ENCODE peak calls at places on chromosomes 16 and 17, in eight cellular contexts. One of them, this sample, is unnamed.

GRCh38 chr17:66450008-66450856 is 147.8 kb downstream of the PRKCA start:
- DNase-seq in fibroblast of pulmonary artery: no peak
- DNase-seq in mesothelial cell of epicardium: no peak
- DNase-seq in suprapubic skin: no peak
- DNase-seq in PC-3: no peak
- DNase-seq in K562: no peak
- DNase-seq in RWPE1: no peak
- DNase-seq in BE2C: no peak
- DNase-seq in this sample: no peak

GRCh38 chr17:51165680-51166197 is 472 bp upstream of the NME2 start:
- DNase-seq in mesothelial cell of epicardium: no peak
- DNase-seq in BE2C: peak; percentile 54
- DNase-seq in fibroblast of pulmonary artery: no peak
- DNase-seq in PC-3: no peak
- DNase-seq in K562: peak; percentile 42
- DNase-seq in RWPE1: peak; percentile 38
- DNase-seq in suprapubic skin: peak; percentile 73
- DNase-seq in this sample: no peak

GRCh38 chr16:46607529-46607928 is 13.7 kb downstream of the SHCBP1 start:
- DNase-seq in PC-3: peak; percentile 57
- DNase-seq in BE2C: no peak
- DNase-seq in suprapubic skin: no peak
- DNase-seq in fibroblast of pulmonary artery: peak; percentile 87
- DNase-seq in mesothelial cell of epicardium: no peak
- DNase-seq in RWPE1: peak; percentile 26
- DNase-seq in K562: peak; percentile 30
- DNase-seq in this sample: peak; percentile 83

GRCh38 chr17:74119960-74120359 is 83.5 kb upstream of the RPL38 start:
- DNase-seq in BE2C: no peak
- DNase-seq in fibroblast of pulmonary artery: no peak
- DNase-seq in RWPE1: no peak
- DNase-seq in PC-3: no peak
- DNase-seq in suprapubic skin: no peak
- DNase-seq in K562: no peak
- DNase-seq in mesothelial cell of epicardium: no peak
- DNase-seq in this sample: no peak

GRCh38 chr17:2171725-2172446 is 117.0 kb downstream of the HIC1 start:
- DNase-seq in mesothelial cell of epicardium: peak; percentile 45
- DNase-seq in K562: no peak
- DNase-seq in fibroblast of pulmonary artery: peak; percentile 98
- DNase-seq in RWPE1: no peak
- DNase-seq in suprapubic skin: no peak
- DNase-seq in BE2C: no peak
- DNase-seq in PC-3: peak; percentile 40
- DNase-seq in this sample: peak; percentile 60

GRCh38 chr17:76872221-76872873 is 4.1 kb downstream of the MGAT5B start:
- DNase-seq in PC-3: peak; percentile 98
- DNase-seq in suprapubic skin: no peak
- DNase-seq in K562: no peak
- DNase-seq in RWPE1: peak; percentile 96
- DNase-seq in fibroblast of pulmonary artery: peak; percentile 89
- DNase-seq in mesothelial cell of epicardium: no peak
- DNase-seq in BE2C: no peak
- DNase-seq in this sample: peak; percentile 93

GRCh38 chr16:88770459-88771293 is 14.3 kb downstream of the PIEZO1 start:
- DNase-seq in K562: peak; percentile 72
- DNase-seq in BE2C: peak; percentile 78
- DNase-seq in mesothelial cell of epicardium: no peak
- DNase-seq in RWPE1: peak; percentile 83
- DNase-seq in fibroblast of pulmonary artery: peak; percentile 56
- DNase-seq in suprapubic skin: no peak
- DNase-seq in PC-3: peak; percentile 61
- DNase-seq in this sample: peak; percentile 93

GRCh38 chr17:62725791-62726249 is 82.3 kb downstream of the MARCHF10 start:
- DNase-seq in fibroblast of pulmonary artery: peak; percentile 58
- DNase-seq in BE2C: no peak
- DNase-seq in RWPE1: no peak
- DNase-seq in mesothelial cell of epicardium: no peak
- DNase-seq in K562: no peak
- DNase-seq in suprapubic skin: no peak
- DNase-seq in PC-3: peak; percentile 87
- DNase-seq in this sample: peak; percentile 45

GRCh38 chr17:56098746-56099145 is 54.5 kb upstream of the ANKFN1 start:
- DNase-seq in suprapubic skin: no peak
- DNase-seq in mesothelial cell of epicardium: no peak
- DNase-seq in BE2C: no peak
- DNase-seq in RWPE1: no peak
- DNase-seq in PC-3: no peak
- DNase-seq in fibroblast of pulmonary artery: no peak
- DNase-seq in K562: no peak
- DNase-seq in this sample: no peak

GRCh38 chr17:56096026-56096807 is 57.1 kb upstream of the ANKFN1 start:
- DNase-seq in K562: no peak
- DNase-seq in RWPE1: no peak
- DNase-seq in BE2C: no peak
- DNase-seq in fibroblast of pulmonary artery: no peak
- DNase-seq in mesothelial cell of epicardium: no peak
- DNase-seq in PC-3: no peak
- DNase-seq in suprapubic skin: no peak
- DNase-seq in this sample: no peak

DNA sequence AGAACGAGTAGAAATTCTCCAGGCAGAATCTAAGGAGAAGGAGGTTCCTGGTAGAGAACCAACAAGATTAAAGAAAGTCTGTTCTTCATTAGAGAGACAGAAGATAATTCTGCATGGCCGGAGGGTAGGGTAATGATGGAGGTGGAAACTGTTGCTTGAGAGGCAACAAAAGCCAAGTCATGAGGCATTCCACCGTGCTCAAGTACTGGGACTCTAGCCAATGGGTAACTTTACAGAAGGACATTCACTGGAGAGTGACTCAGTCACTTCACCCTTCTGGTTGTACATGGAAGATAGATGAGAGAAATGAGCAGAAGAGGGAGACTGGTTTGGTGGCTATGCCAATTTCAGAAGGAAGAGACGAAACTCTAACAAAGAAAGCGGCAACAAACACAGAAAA is 53.6 kb upstream of the ANKFN1 start:
- DNase-seq in fibroblast of pulmonary artery: no peak
- DNase-seq in RWPE1: no peak
- DNase-seq in suprapubic skin: no peak
- DNase-seq in BE2C: no peak
- DNase-seq in mesothelial cell of epicardium: no peak
- DNase-seq in PC-3: no peak
- DNase-seq in K562: no peak
- DNase-seq in this sample: no peak
- TF ChIP-seq CTCF in fibroblast of pulmonary artery: no peak
- TF ChIP-seq CTCF in RWPE1: no peak
- TF ChIP-seq CTCF in suprapubic skin: no peak
- TF ChIP-seq CTCF in BE2C: no peak
- TF ChIP-seq CTCF in mesothelial cell of epicardium: no peak
- TF ChIP-seq CTCF in PC-3: no peak
- TF ChIP-seq CTCF in K562: no peak
- TF ChIP-seq CTCF in this sample: no peak

GRCh38 chr16:54813778-54814177 is 116.9 kb upstream of the IRX5 start:
- DNase-seq in K562: no peak
- DNase-seq in RWPE1: no peak
- DNase-seq in PC-3: no peak
- DNase-seq in mesothelial cell of epicardium: no peak
- DNase-seq in suprapubic skin: no peak
- DNase-seq in fibroblast of pulmonary artery: no peak
- DNase-seq in BE2C: no peak
- DNase-seq in this sample: no peak

GRCh38 chr16:54816471-54816870 is 114.2 kb upstream of the IRX5 start:
- DNase-seq in BE2C: no peak
- DNase-seq in fibroblast of pulmonary artery: no peak
- DNase-seq in suprapubic skin: no peak
- DNase-seq in K562: no peak
- DNase-seq in PC-3: no peak
- DNase-seq in RWPE1: no peak
- DNase-seq in mesothelial cell of epicardium: no peak
- DNase-seq in this sample: no peak

GRCh38 chr16:54817940-54818574 is 112.6 kb upstream of the IRX5 start:
- DNase-seq in mesothelial cell of epicardium: no peak
- DNase-seq in RWPE1: no peak
- DNase-seq in fibroblast of pulmonary artery: no peak
- DNase-seq in K562: no peak
- DNase-seq in PC-3: no peak
- DNase-seq in BE2C: no peak
- DNase-seq in suprapubic skin: no peak
- DNase-seq in this sample: peak; percentile 28

GRCh38 chr16:54815177-54815576 is 115.5 kb upstream of the IRX5 start:
- DNase-seq in fibroblast of pulmonary artery: no peak
- DNase-seq in mesothelial cell of epicardium: no peak
- DNase-seq in PC-3: no peak
- DNase-seq in suprapubic skin: no peak
- DNase-seq in BE2C: no peak
- DNase-seq in K562: no peak
- DNase-seq in RWPE1: no peak
- DNase-seq in this sample: no peak

DNA sequence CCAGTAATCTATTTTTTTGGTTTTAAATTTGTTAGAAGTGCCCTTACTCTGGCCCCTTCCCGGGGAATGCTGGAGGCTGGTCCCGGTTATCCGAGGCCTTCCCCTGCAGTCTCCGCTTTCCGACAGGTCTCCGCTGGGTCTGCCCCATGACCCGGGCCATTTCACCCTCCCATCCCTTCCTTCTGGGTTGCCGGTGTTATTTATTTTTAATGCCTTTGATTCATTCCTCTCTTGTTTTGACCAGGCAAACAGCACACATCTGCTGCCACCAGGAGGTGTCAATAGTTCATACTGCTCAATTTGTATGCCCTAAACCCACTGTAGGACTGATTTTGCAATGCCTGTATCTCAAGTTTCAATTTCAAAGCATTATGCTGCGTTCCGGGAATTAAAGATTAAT is 113.2 kb upstream of the IRX5 start:
- DNase-seq in PC-3: peak; percentile 4
- DNase-seq in mesothelial cell of epicardium: no peak
- DNase-seq in RWPE1: peak; percentile 10
- DNase-seq in suprapubic skin: no peak
- DNase-seq in fibroblast of pulmonary artery: peak; percentile 1
- DNase-seq in BE2C: no peak
- DNase-seq in K562: peak; percentile 14
- DNase-seq in this sample: peak; percentile 23
- TF ChIP-seq CTCF in PC-3: peak; percentile 11
- TF ChIP-seq CTCF in mesothelial cell of epicardium: no peak
- TF ChIP-seq CTCF in RWPE1: no peak
- TF ChIP-seq CTCF in suprapubic skin: no peak
- TF ChIP-seq CTCF in fibroblast of pulmonary artery: no peak
- TF ChIP-seq CTCF in BE2C: peak; percentile 46
- TF ChIP-seq CTCF in K562: peak; percentile 32
- TF ChIP-seq CTCF in this sample: peak; percentile 9

GRCh38 chr17:65260626-65261025 is 123.5 kb downstream of the RGS9 start:
- DNase-seq in suprapubic skin: no peak
- DNase-seq in mesothelial cell of epicardium: no peak
- DNase-seq in BE2C: no peak
- DNase-seq in PC-3: no peak
- DNase-seq in K562: no peak
- DNase-seq in RWPE1: no peak
- DNase-seq in fibroblast of pulmonary artery: no peak
- DNase-seq in this sample: no peak

GRCh38 chr17:65259281-65259680 is 122.1 kb downstream of the RGS9 start:
- DNase-seq in suprapubic skin: no peak
- DNase-seq in RWPE1: no peak
- DNase-seq in BE2C: no peak
- DNase-seq in K562: no peak
- DNase-seq in mesothelial cell of epicardium: no peak
- DNase-seq in fibroblast of pulmonary artery: no peak
- DNase-seq in PC-3: no peak
- DNase-seq in this sample: no peak

GRCh38 chr17:65265276-65265675 is 128.1 kb downstream of the RGS9 start:
- DNase-seq in fibroblast of pulmonary artery: no peak
- DNase-seq in suprapubic skin: no peak
- DNase-seq in mesothelial cell of epicardium: no peak
- DNase-seq in PC-3: no peak
- DNase-seq in RWPE1: no peak
- DNase-seq in K562: no peak
- DNase-seq in BE2C: no peak
- DNase-seq in this sample: no peak

GRCh38 chr17:65261682-65262636 is 124.8 kb downstream of the RGS9 start:
- DNase-seq in suprapubic skin: no peak
- DNase-seq in mesothelial cell of epicardium: no peak
- DNase-seq in PC-3: peak; percentile 50
- DNase-seq in fibroblast of pulmonary artery: peak; percentile 63
- DNase-seq in K562: no peak
- DNase-seq in BE2C: no peak
- DNase-seq in RWPE1: no peak
- DNase-seq in this sample: peak; percentile 44

DNA sequence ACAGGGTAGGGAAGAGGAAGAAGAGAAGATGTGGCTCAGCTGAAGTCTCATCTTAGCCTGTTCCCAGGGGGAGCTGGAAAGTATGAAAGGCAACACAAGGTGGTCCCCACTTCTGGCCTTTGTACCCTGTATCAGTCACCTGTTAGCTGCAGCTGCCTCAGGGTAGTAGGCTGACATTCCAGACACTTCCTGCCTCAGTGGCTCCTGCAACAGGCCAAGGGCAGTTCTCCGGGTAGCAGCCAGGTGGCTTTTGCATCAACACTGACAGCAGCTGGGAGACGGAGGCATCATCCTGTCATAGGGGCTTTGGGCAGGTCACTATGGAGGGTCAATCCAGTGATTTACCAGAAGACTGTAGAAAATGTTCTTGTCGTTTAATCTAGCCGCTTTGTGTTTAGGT is 124.0 kb downstream of the RGS9 start:
- DNase-seq in RWPE1: no peak
- DNase-seq in BE2C: no peak
- DNase-seq in fibroblast of pulmonary artery: no peak
- DNase-seq in PC-3: no peak
- DNase-seq in mesothelial cell of epicardium: no peak
- DNase-seq in suprapubic skin: no peak
- DNase-seq in K562: no peak
- DNase-seq in this sample: no peak
- TF ChIP-seq CTCF in RWPE1: no peak
- TF ChIP-seq CTCF in BE2C: peak; percentile 10
- TF ChIP-seq CTCF in fibroblast of pulmonary artery: no peak
- TF ChIP-seq CTCF in PC-3: no peak
- TF ChIP-seq CTCF in mesothelial cell of epicardium: no peak
- TF ChIP-seq CTCF in suprapubic skin: no peak
- TF ChIP-seq CTCF in K562: no peak
- TF ChIP-seq CTCF in this sample: no peak

GRCh38 chr17:48014603-48015037 is 23.0 kb downstream of the COPZ2 start:
- DNase-seq in fibroblast of pulmonary artery: no peak
- DNase-seq in RWPE1: no peak
- DNase-seq in mesothelial cell of epicardium: no peak
- DNase-seq in BE2C: peak; percentile 92
- DNase-seq in PC-3: no peak
- DNase-seq in K562: peak; percentile 47
- DNase-seq in suprapubic skin: no peak
- DNase-seq in this sample: no peak

GRCh38 chr17:48011405-48012150 is 26.0 kb downstream of the COPZ2 start:
- DNase-seq in RWPE1: peak; percentile 18
- DNase-seq in fibroblast of pulmonary artery: no peak
- DNase-seq in mesothelial cell of epicardium: no peak
- DNase-seq in suprapubic skin: no peak
- DNase-seq in BE2C: peak; percentile 76
- DNase-seq in K562: peak; percentile 58
- DNase-seq in PC-3: peak; percentile 82
- DNase-seq in this sample: peak; percentile 56

GRCh38 chr17:48013876-48014602 is 23.6 kb downstream of the COPZ2 start:
- DNase-seq in PC-3: no peak
- DNase-seq in fibroblast of pulmonary artery: no peak
- DNase-seq in suprapubic skin: no peak
- DNase-seq in mesothelial cell of epicardium: no peak
- DNase-seq in RWPE1: no peak
- DNase-seq in K562: no peak
- DNase-seq in BE2C: no peak
- DNase-seq in this sample: no peak

GRCh38 chr17:48010193-48010592 is 27.4 kb downstream of the COPZ2 start:
- DNase-seq in RWPE1: no peak
- DNase-seq in K562: no peak
- DNase-seq in mesothelial cell of epicardium: no peak
- DNase-seq in suprapubic skin: no peak
- DNase-seq in fibroblast of pulmonary artery: no peak
- DNase-seq in PC-3: no peak
- DNase-seq in BE2C: no peak
- DNase-seq in this sample: no peak

DNA sequence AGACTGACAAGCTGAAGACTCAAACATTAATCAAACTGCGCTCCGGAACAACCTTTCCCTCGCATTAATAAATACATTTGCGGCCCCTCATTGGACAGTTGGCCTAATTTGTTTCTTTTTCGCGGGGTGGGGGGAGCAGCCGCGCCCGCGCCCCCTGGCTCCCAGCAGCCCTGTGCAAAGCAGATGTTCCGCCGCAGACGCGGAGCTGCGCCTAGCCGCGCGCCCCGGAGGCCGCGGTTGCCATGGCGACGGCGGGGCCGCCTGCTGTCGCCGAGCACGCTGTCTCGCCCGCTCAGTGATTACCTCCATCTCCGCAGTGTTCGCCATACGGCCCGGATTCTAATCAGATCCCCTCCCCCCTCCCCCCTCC is 25.5 kb downstream of the COPZ2 start:
- DNase-seq in BE2C: peak; percentile 98
- DNase-seq in fibroblast of pulmonary artery: no peak
- DNase-seq in RWPE1: no peak
- DNase-seq in PC-3: peak; percentile 33
- DNase-seq in mesothelial cell of epicardium: peak; percentile 50
- DNase-seq in suprapubic skin: no peak
- DNase-seq in K562: peak; percentile 91
- DNase-seq in this sample: peak; percentile 37
- TF ChIP-seq CTCF in BE2C: no peak
- TF ChIP-seq CTCF in fibroblast of pulmonary artery: no peak
- TF ChIP-seq CTCF in RWPE1: no peak
- TF ChIP-seq CTCF in PC-3: no peak
- TF ChIP-seq CTCF in mesothelial cell of epicardium: no peak
- TF ChIP-seq CTCF in suprapubic skin: no peak
- TF ChIP-seq CTCF in K562: no peak
- TF ChIP-seq CTCF in this sample: no peak